ENCODE peak calls at places on chromosomes 4 and X, in nine cellular contexts. P is activated CD8-positive, alpha-beta memory T cell treated with anti-CD3 and anti-CD28 coated beads, Interleukin-2, amount 50 U/mL, for 4 hours; S is NCI-H446 treated with DMSO at 0.1 percent for 48 hours; F is Ammon's horn; Z is stimulated activated effector memory CD8-positive, alpha-beta T cell treated with anti-CD3 and anti-CD28 coated beads, Interleukin-12 subunit alpha, Interleukin-12 subunit beta, amount 100 ng/mL, for 72 hours; M is KG1; O is upper lobe of right lung; I is stromal cell of bone marrow; D is sigmoid colon. G is an unnamed sample.
A peak's percentile ranks its signal among the peaks of the same experiment; 100 is the strongest.

GRCh38 chrX:118566359-118566758 is 70.7 kb downstream of the DOCK11 start:
- DNase-seq in P (no peak), S (no peak), F (no peak), Z (no peak), M (no peak), O (no peak), I (no peak), D (no peak), G (peak; percentile 12)

GRCh38 chrX:101040197-101040596 is 11.7 kb downstream of the TRMT2B start:
- DNase-seq in P (no peak), S (no peak), F (no peak), Z (no peak), M (no peak), O (no peak), I (no peak), D (no peak), G (peak; percentile 12)

GRCh38 chrX:53260836-53261235 is 20.5 kb downstream of the IQSEC2 start:
- DNase-seq in P (no peak), S (no peak), F (no peak), Z (no peak), M (no peak), O (no peak), I (no peak), D (peak; percentile 34), G (no peak)

GRCh38 chr4:38204317-38205060 is 244.3 kb downstream of the PTTG2 start:
- DNase-seq in P (no peak), S (peak; percentile 3), F (peak; percentile 80), Z (no peak), M (no peak), O (no peak), I (no peak), D (no peak), G (no peak)

GRCh38 chr4:106687026-106687425 is 318.4 kb upstream of the GIMD1 start:
- DNase-seq in P (no peak), S (no peak), F (no peak), Z (no peak), M (no peak), O (no peak), I (no peak), D (no peak), G (no peak)

GRCh38 chr4:130486186-130486585 is 1390.2 kb downstream of the C4orf33 start:
- DNase-seq in P (no peak), S (no peak), F (no peak), Z (no peak), M (no peak), O (no peak), I (no peak), D (no peak), G (no peak)

GRCh38 chrX:124931241-124931640 is 388.4 kb upstream of the TEX13C start:
- DNase-seq in P (no peak), S (no peak), F (no peak), Z (no peak), M (no peak), O (no peak), I (no peak), D (no peak), G (no peak)

GRCh38 chrX:112644713-112645112 is 35.0 kb downstream of the LHFPL1 start:
- DNase-seq in P (no peak), S (no peak), F (no peak), Z (no peak), M (no peak), O (no peak), I (no peak), D (no peak), G (no peak)

GRCh38 chr4:2219233-2219760 is 22.6 kb downstream of the HAUS3 start:
- DNase-seq in P (no peak), S (no peak), F (no peak), Z (no peak), M (no peak), O (no peak), I (no peak), D (no peak), G (no peak)

GRCh38 chr4:158895797-158896442 is 127.1 kb downstream of the FNIP2 start:
- DNase-seq in P (no peak), S (no peak), F (peak; percentile 29), Z (no peak), M (no peak), O (no peak), I (no peak), D (no peak), G (no peak)

GRCh38 chr4:72208421-72209075 is 176.7 kb downstream of the NPFFR2 start:
- DNase-seq in P (no peak), S (no peak), F (no peak), Z (no peak), M (no peak), O (no peak), I (no peak), D (no peak), G (no peak)

GRCh38 chrX:42396136-42396535 is 381.8 kb downstream of the PPP1R2C start:
- DNase-seq in P (no peak), S (no peak), F (no peak), Z (no peak), M (no peak), O (no peak), I (no peak), D (no peak), G (no peak)

GRCh38 chr4:15077969-15078368 is 75.7 kb downstream of the CPEB2 start:
- DNase-seq in P (no peak), S (no peak), F (no peak), Z (no peak), M (no peak), O (no peak), I (peak; percentile 84), D (no peak), G (no peak)

GRCh38 chr4:88843067-88843723 is 145.6 kb upstream of the NAP1L5 start:
- DNase-seq in P (no peak), S (peak; percentile 83), F (no peak), Z (no peak), M (no peak), O (no peak), I (no peak), D (no peak), G (no peak)

GRCh38 chr4:25313194-25313895 is 771 bp downstream of the ZCCHC4 start:
- DNase-seq in P (no peak), S (no peak), F (no peak), Z (no peak), M (no peak), O (no peak), I (no peak), D (no peak), G (no peak)

GRCh38 chrX:148930330-148930729 is 429.9 kb downstream of the AFF2 start:
- DNase-seq in P (no peak), S (no peak), F (no peak), Z (no peak), M (no peak), O (no peak), I (no peak), D (no peak), G (no peak)

GRCh38 chr4:175253184-175253902 is 335.2 kb downstream of the ADAM29 start:
- DNase-seq in P (no peak), S (no peak), F (no peak), Z (no peak), M (no peak), O (no peak), I (no peak), D (no peak), G (no peak)

GRCh38 chr4:146398404-146398803 is 123.3 kb downstream of the SLC10A7 start:
- DNase-seq in P (no peak), S (no peak), F (no peak), Z (no peak), M (no peak), O (no peak), I (no peak), D (no peak), G (peak; percentile 22)

GRCh38 chrX:148416931-148417330 is 83.5 kb upstream of the AFF2 start:
- DNase-seq in P (no peak), S (no peak), F (no peak), Z (no peak), M (no peak), O (no peak), I (peak; percentile 55), D (no peak), G (peak; percentile 12)

GRCh38 chrX:49250066-49250465 is 14.4 kb downstream of the FOXP3 start:
- DNase-seq in P (no peak), S (no peak), F (no peak), Z (no peak), M (no peak), O (no peak), I (no peak), D (no peak), G (no peak)

GRCh38 chrX:101057095-101057714 is 5.3 kb upstream of the TRMT2B start:
- DNase-seq in P (no peak), S (no peak), F (no peak), Z (no peak), M (no peak), O (no peak), I (no peak), D (no peak), G (peak; percentile 45)

GRCh38 chr4:25178838-25179261 is 18.6 kb upstream of the SEPSECS start:
- DNase-seq in P (no peak), S (no peak), F (no peak), Z (no peak), M (no peak), O (no peak), I (no peak), D (no peak), G (no peak)

GRCh38 chr4:6668391-6668790 is 25.3 kb upstream of the S100P start:
- DNase-seq in P (no peak), S (no peak), F (no peak), Z (no peak), M (no peak), O (no peak), I (no peak), D (no peak), G (peak; percentile 49)

GRCh38 chr4:51907001-51907669 is 64.2 kb downstream of the DCUN1D4 start:
- DNase-seq in P (no peak), S (no peak), F (no peak), Z (no peak), M (no peak), O (no peak), I (no peak), D (no peak), G (no peak)

GRCh38 chrX:134512566-134512965 is 52.6 kb downstream of the HPRT1 start:
- DNase-seq in P (no peak), S (no peak), F (peak; percentile 2), Z (no peak), M (no peak), O (no peak), I (no peak), D (no peak), G (peak; percentile 74)

GRCh38 chr4:182348947-182349346 is 105.7 kb downstream of the TENM3 start:
- DNase-seq in P (no peak), S (no peak), F (no peak), Z (no peak), M (no peak), O (no peak), I (no peak), D (no peak), G (no peak)

GRCh38 chr4:39758176-39758575 is 60.2 kb downstream of the UBE2K start:
- DNase-seq in P (no peak), S (no peak), F (no peak), Z (no peak), M (no peak), O (no peak), I (no peak), D (no peak), G (no peak)

GRCh38 chrX:1493877-1494510 is 41.3 kb upstream of the ASMTL start:
- DNase-seq in P (no peak), S (no peak), F (peak; percentile 56), Z (no peak), M (no peak), O (peak; percentile 50), I (no peak), D (no peak), G (no peak)

GRCh38 chrX:17595456-17596035 is 141.7 kb upstream of the SCML1 start:
- DNase-seq in P (no peak), S (no peak), F (no peak), Z (no peak), M (no peak), O (no peak), I (no peak), D (no peak), G (peak; percentile 39)

GRCh38 chr4:155433636-155434360 is 57.0 kb upstream of the MAP9 start:
- DNase-seq in P (no peak), S (no peak), F (no peak), Z (no peak), M (no peak), O (no peak), I (peak; percentile 62), D (no peak), G (peak; percentile 32)

GRCh38 chr4:76434901-76435688 is at the start of gene SHROOM3:
- DNase-seq in P (no peak), S (no peak), F (peak; percentile 12), Z (no peak), M (no peak), O (no peak), I (no peak), D (no peak), G (no peak)

G was measured in AG08395.